ENCODE peak calls at places on chromosomes 16 and 17, in six cellular contexts. R is KG1, L is A172, T is midbrain, Y is dermis blood vessel endothelial cell, E is right atrium auricular region. B is an unnamed sample.

GRCh38 chr17:57544834-57545463 is 200.2 kb downstream of the CCDC182 start:
- DNase-seq in L (no peak), T (no peak), Y (no peak), E (no peak), R (no peak), B (no peak)

GRCh38 chr16:27748868-27749546 is 199.1 kb downstream of the KATNIP start:
- DNase-seq in T (peak), R (no peak), Y (peak), L (peak), E (no peak), B (peak)

GRCh38 chr17:9982159-9982558 is 77.1 kb upstream of the RCVRN start:
- DNase-seq in Y (no peak), L (no peak), E (no peak), T (no peak), R (no peak), B (peak)

GRCh38 chr16:1054660-1055556 is 17.6 kb upstream of the SSTR5 start:
- DNase-seq in E (no peak), R (no peak), T (peak), Y (peak), L (no peak), B (peak)

GRCh38 chr16:87321336-87322107 is 4.3 kb upstream of the C16orf95 start:
- DNase-seq in T (no peak), Y (no peak), R (no peak), E (no peak), L (no peak), B (no peak)

GRCh38 chr17:746181-746580 is 5.9 kb downstream of the GEMIN4 start:
- DNase-seq in L (no peak), T (no peak), Y (no peak), R (no peak), E (no peak), B (no peak)

GRCh38 chr16:71933913-71934696 is 38.8 kb downstream of the IST1 start:
- DNase-seq in L (peak), Y (no peak), T (no peak), E (no peak), R (no peak), B (no peak)

GRCh38 chr16:11149011-11149616 is 106.9 kb downstream of the SOCS1 start:
- DNase-seq in T (no peak), E (no peak), L (peak), R (no peak), Y (peak), B (no peak)

GRCh38 chr17:41360291-41360995 is 9.2 kb downstream of the KRT33B start:
- DNase-seq in Y (no peak), R (no peak), E (no peak), T (no peak), L (peak), B (no peak)

B was measured in Kasumi-1.